ENCODE peak calls at places on chromosomes 11 and 22, in six cellular contexts. Q is GM12878, R is ovary, N is HepG2, Z is heart left ventricle, E is A549. T is an unnamed sample.
A peak's percentile ranks its signal among the peaks of the same experiment; 100 is the strongest.

GRCh38 chr11:71364176-71364671 is 84.0 kb downstream of the DHCR7 start:
- DNase-seq in R (no peak), Z (no peak), Q (no peak), N (no peak), E (no peak), T (no peak)

GRCh38 chr11:95671768-95672167 is 117.8 kb downstream of the FAM76B start:
- DNase-seq in N (no peak), Q (no peak), Z (no peak), R (no peak), E (no peak), T (no peak)

GRCh38 chr11:34655335-34656008 is 34.6 kb downstream of the EHF start:
- DNase-seq in R (no peak), Z (no peak), N (peak; percentile 59), E (no peak), Q (no peak), T (no peak)

GRCh38 chr11:27471588-27472397 is 797 bp downstream of the LGR4 start:
- DNase-seq in Q (no peak), N (no peak), R (peak; percentile 31), Z (peak; percentile 63), E (no peak), T (no peak)

GRCh38 chr11:123231777-123232176 is 36.7 kb upstream of the CLMP start:
- DNase-seq in Q (no peak), E (no peak), Z (no peak), R (no peak), N (no peak), T (no peak)

GRCh38 chr22:24180316-24181087 is 785 bp upstream of the SUSD2 start:
- DNase-seq in E (no peak), R (no peak), N (no peak), Z (no peak), Q (no peak), T (no peak)

GRCh38 chr11:3367221-3367620 is 11.7 kb downstream of the ZNF195 start:
- DNase-seq in E (no peak), R (no peak), N (no peak), Q (no peak), Z (no peak), T (no peak)

GRCh38 chr22:23240639-23241389 is 60.5 kb downstream of the BCR start:
- DNase-seq in Z (no peak), E (peak; percentile 7), Q (no peak), N (no peak), R (no peak), T (no peak)

GRCh38 chr11:61963016-61963281 is 4.5 kb downstream of the FTH1 start:
- DNase-seq in E (no peak), Z (no peak), N (no peak), Q (no peak), R (peak; percentile 22), T (no peak)

GRCh38 chr11:108975641-108976071 is 310.8 kb downstream of the DDX10 start:
- DNase-seq in N (no peak), Z (peak; percentile 79), E (no peak), R (no peak), Q (no peak), T (no peak)

GRCh38 chr11:107102692-107103463 is 84.6 kb upstream of the GUCY1A2 start:
- DNase-seq in R (no peak), E (no peak), Q (no peak), Z (peak; percentile 27), N (no peak), T (no peak)

GRCh38 chr22:44455963-44456358 is 42.1 kb downstream of the RTL6 start:
- DNase-seq in E (no peak), R (no peak), N (no peak), Z (no peak), Q (no peak), T (no peak)

GRCh38 chr22:41856484-41856883 is 23.6 kb downstream of the SREBF2 start:
- DNase-seq in Z (no peak), E (no peak), N (no peak), Q (no peak), R (no peak), T (no peak)
- H3K27ac ChIP-seq in Z (no peak overlapping the region), E (no peak overlapping the region), N (no peak overlapping the region), Q (no peak overlapping the region), R (no peak overlapping the region), T (peak overlapping the region; percentile 6)

GRCh38 chr22:50327711-50328019 is 853 bp upstream of the DENND6B start:
- DNase-seq in E (no peak), Q (no peak), R (no peak), Z (no peak), N (no peak), T (no peak)

GRCh38 chr22:50329236-50329635 is 2.4 kb upstream of the DENND6B start:
- DNase-seq in Q (no peak), R (no peak), N (no peak), Z (peak; percentile 13), E (no peak), T (no peak)

GRCh38 chr22:50326225-50326958 is 420 bp downstream of the DENND6B start:
- DNase-seq in E (no peak), Q (no peak), Z (no peak), R (no peak), N (no peak), T (no peak)

GRCh38 chr22:50325444-50326224 is 1.2 kb downstream of the DENND6B start:
- DNase-seq in R (no peak), Q (no peak), N (no peak), E (no peak), Z (no peak), T (no peak)

DNA sequence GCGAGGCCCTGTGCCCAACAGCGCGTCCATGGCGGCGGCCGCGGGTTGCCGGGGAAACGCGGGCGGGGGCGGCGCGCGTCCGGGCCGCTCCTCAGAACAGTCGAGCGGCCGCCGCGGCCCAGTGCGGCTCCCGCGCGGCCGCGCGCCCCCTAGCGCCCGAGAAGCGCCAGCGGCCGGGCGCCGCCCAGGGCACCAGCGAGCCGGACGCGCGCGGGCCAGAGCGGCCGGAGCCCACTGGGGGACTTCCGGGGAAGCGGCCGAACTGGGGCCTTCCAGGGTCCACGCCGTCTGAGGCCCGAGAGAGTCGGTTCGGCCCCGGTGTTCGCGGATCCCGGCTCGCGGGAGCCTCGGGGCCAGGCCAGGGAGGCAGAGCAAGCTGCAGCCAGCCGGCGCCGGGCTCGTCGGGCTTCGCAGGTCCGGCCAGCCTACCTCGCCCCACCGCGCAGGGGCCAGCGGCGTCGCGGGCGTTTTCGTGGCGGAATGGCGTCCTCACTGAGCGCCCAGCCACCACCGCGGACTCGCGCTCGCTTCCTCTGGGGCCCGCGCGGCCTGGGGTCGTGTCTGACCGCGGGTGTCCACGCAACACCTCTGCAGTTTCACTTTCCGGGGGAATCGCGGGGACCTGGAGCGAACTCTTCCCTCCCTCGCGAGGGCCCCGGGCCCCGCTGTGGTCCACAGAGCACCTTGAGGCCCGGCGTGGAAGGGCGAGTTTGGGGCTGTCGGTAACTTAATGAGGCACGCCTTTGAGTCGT is at the start of gene DENND6B:
- DNase-seq in E (peak; percentile 49), N (peak; percentile 45), R (peak; percentile 83), Z (peak; percentile 92), Q (no peak), T (peak; percentile 68)
- TF ChIP-seq POLR2A in E (peak; percentile 38), N (peak; percentile 77), R (peak; percentile 74), Z (peak; percentile 56), Q (peak; percentile 84), T (peak; percentile 20)

GRCh38 chr11:68125164-68125563 is 4.0 kb upstream of the CHKA start:
- DNase-seq in N (no peak), Z (no peak), R (no peak), E (no peak), Q (no peak), T (no peak)
- TF ChIP-seq CTCF in N (no peak), Z (no peak), R (no peak), E (no peak), Q (no peak), T (no peak)

GRCh38 chr11:8731647-8732188 is 49.1 kb downstream of the RPL27A start:
- DNase-seq in R (no peak), E (no peak), N (no peak), Q (peak; percentile 48), Z (no peak), T (no peak)

GRCh38 chr11:8732276-8732675 is 49.7 kb downstream of the RPL27A start:
- DNase-seq in N (no peak), Z (no peak), R (no peak), E (no peak), Q (peak; percentile 48), T (no peak)

GRCh38 chr11:8732748-8733241 is 50.2 kb downstream of the RPL27A start:
- DNase-seq in Q (no peak), E (no peak), Z (peak; percentile 89), R (peak; percentile 64), N (no peak), T (peak; percentile 39)

GRCh38 chr11:8735094-8735493 is 52.5 kb downstream of the RPL27A start:
- DNase-seq in N (no peak), E (no peak), Q (no peak), Z (no peak), R (no peak), T (no peak)

DNA sequence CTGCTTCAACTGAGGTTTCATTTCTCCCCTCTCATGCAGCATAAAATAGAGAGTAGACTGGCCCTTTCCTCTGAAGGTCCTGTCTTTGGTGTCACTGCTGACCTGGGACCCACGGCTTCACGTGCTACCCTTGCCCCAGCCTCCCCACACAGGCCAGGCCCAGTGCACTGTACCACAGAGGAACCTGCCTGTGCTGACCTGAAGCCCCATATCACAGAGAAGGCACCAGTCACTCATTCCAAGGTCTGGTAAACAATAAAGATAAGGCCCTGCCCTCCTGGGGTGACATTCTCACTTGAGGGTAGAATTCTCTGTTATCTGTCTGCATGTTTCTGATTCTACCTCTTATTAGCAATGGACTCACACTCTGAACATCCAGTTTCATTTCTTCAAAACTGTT is 51.3 kb downstream of the RPL27A start:
- DNase-seq in R (no peak), Z (no peak), N (peak; percentile 72), E (no peak), Q (no peak), T (no peak)
- H3K27ac ChIP-seq in R (peak overlapping the region; percentile 52), Z (peak overlapping the region; percentile 67), N (no peak overlapping the region), E (peak overlapping the region; percentile 3), Q (no peak overlapping the region), T (no peak overlapping the region)